ENCODE peak calls at places on chromosome 14, in five cellular contexts. D is nephron progenitor cell, L is upper lobe of right lung, H is AG04450, M is neural crest cell. C is an unnamed sample.

GRCh38 chr14:65804752-65805473 is 392.4 kb downstream of the FUT8 start:
- DNase-seq in D (no peak), L (no peak), H (no peak), M (no peak), C (peak; percentile 29)

GRCh38 chr14:36504805-36505192 is 15.2 kb downstream of the NKX2-1 start:
- DNase-seq in D (no peak), L (no peak), H (no peak), M (no peak), C (peak; percentile 16)

GRCh38 chr14:34465069-34465859 is 3.2 kb upstream of the SPTSSA start:
- DNase-seq in D (no peak), L (no peak), H (no peak), M (no peak), C (no peak)

GRCh38 chr14:103894723-103895059 is 33.6 kb upstream of the TDRD9 start:
- DNase-seq in D (no peak), L (no peak), H (no peak), M (no peak), C (no peak)

GRCh38 chr14:102817318-102817717 is 40.1 kb downstream of the TRAF3 start:
- DNase-seq in D (no peak), L (no peak), H (no peak), M (no peak), C (no peak)

GRCh38 chr14:54749727-54750126 is 152.9 kb downstream of the GCH1 start:
- DNase-seq in D (no peak), L (no peak), H (no peak), M (no peak), C (no peak)

GRCh38 chr14:69643430-69644200 is 32.2 kb downstream of the SUSD6 start:
- DNase-seq in D (no peak), L (peak; percentile 80), H (no peak), M (no peak), C (no peak)

GRCh38 chr14:89417469-89418225 is 614 bp upstream of the FOXN3 start:
- DNase-seq in D (no peak), L (peak; percentile 86), H (no peak), M (peak; percentile 38), C (peak; percentile 64)

GRCh38 chr14:56412453-56413434 is 166.9 kb upstream of the TMEM260 start:
- DNase-seq in D (no peak), L (no peak), H (no peak), M (no peak), C (no peak)

GRCh38 chr14:64640839-64641238 is 63.4 kb upstream of the PLEKHG3 start:
- DNase-seq in D (no peak), L (no peak), H (no peak), M (no peak), C (no peak)

GRCh38 chr14:61695695-61696527 is 598 bp downstream of the HIF1A start:
- DNase-seq in D (peak; percentile 76), L (peak; percentile 83), H (no peak), M (peak; percentile 65), C (peak; percentile 38)

GRCh38 chr14:73662439-73663056 is 17.8 kb downstream of the DNAL1 start:
- DNase-seq in D (no peak), L (no peak), H (peak; percentile 61), M (no peak), C (no peak)

GRCh38 chr14:104600805-104601204 is 3.8 kb downstream of the TMEM179 start:
- DNase-seq in D (no peak), L (no peak), H (no peak), M (no peak), C (peak; percentile 16)

GRCh38 chr14:25032092-25032784 is 17.7 kb downstream of the STXBP6 start:
- DNase-seq in D (no peak), L (no peak), H (no peak), M (no peak), C (no peak)

GRCh38 chr14:99784508-99784907 is 8.7 kb upstream of the EML1 start:
- DNase-seq in D (no peak), L (no peak), H (no peak), M (no peak), C (no peak)

GRCh38 chr14:36426836-36427235 is 93.2 kb downstream of the NKX2-1 start:
- DNase-seq in D (no peak), L (no peak), H (no peak), M (no peak), C (no peak)

GRCh38 chr14:75070383-75070782 is 942 bp downstream of the ZC2HC1C start:
- DNase-seq in D (no peak), L (no peak), H (no peak), M (no peak), C (no peak)

GRCh38 chr14:73239463-73240241 is 2.3 kb downstream of the PAPLN start:
- DNase-seq in D (peak; percentile 62), L (no peak), H (no peak), M (no peak), C (peak; percentile 25)

GRCh38 chr14:81276699-81277069 is 55.9 kb upstream of the GTF2A1 start:
- DNase-seq in D (no peak), L (no peak), H (no peak), M (no peak), C (no peak)

GRCh38 chr14:51957950-51958349 is 31.4 kb upstream of the RTRAF start:
- DNase-seq in D (no peak), L (no peak), H (no peak), M (no peak), C (no peak)

GRCh38 chr14:51953996-51954395 is 35.4 kb upstream of the RTRAF start:
- DNase-seq in D (no peak), L (no peak), H (no peak), M (no peak), C (no peak)

GRCh38 chr14:51950007-51950406 is 39.3 kb upstream of the RTRAF start:
- DNase-seq in D (no peak), L (no peak), H (no peak), M (no peak), C (no peak)

GRCh38 chr14:51959928-51960327 is 29.4 kb upstream of the RTRAF start:
- DNase-seq in D (no peak), L (no peak), H (no peak), M (no peak), C (no peak)

DNA sequence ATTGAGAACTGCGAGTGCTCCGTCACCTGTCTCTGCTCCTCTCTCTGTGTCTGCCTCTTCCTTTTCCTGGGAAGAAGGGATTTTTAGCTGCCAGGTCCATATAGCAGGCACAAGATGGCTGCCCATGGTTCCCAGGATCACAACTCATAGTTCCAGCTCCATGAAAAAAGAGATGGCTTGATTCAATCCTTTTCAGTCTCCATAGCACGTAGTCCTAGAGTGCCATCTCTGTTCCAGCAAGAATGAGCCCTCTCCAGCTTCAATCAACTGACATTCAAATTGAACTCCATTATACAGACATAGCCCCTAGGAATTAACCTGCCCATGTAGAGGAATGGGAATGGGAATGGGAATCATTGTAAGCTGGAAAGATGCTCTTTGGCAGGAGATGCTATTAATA is 34.7 kb upstream of the RTRAF start:
- DNase-seq in D (no peak), L (no peak), H (no peak), M (no peak), C (no peak)
- TF ChIP-seq CTCF in D (no peak), L (no peak), H (no peak), M (no peak), C (peak; percentile 26)

DNA sequence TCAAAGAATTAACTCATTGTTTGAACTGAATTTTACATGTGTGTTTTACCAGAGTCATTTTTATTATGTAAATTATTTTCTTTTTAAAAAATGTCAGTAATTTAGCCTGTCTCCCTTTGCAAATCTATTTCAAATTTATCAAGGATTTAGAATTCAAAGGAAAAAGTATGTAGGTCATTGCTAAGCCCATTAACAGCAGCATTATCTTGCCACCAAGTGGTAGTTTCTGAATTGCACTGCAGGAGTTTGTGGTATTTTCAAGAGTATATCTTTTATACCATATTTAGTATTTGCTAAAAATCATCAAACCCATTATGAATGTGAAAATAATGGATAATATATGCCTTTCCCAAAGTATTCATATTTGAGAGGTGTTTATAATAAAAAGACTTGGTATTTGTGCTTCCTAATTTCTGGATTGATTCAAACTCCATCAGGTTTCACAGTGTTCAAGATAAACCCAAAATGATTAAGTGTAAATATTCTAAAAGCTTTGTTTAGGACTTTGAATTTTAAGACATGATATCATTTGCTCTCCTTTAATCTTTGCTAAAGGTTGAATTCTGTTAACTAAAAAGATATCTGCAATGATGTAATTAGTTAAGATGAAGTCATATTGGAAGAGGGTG is 711.4 kb downstream of the FSCB start:
- DNase-seq in D (no peak), L (no peak), H (no peak), M (no peak), C (no peak)
- TF ChIP-seq CTCF in D (peak; percentile 54), L (no peak), H (peak; percentile 51), M (peak; percentile 78), C (peak; percentile 32)

DNA sequence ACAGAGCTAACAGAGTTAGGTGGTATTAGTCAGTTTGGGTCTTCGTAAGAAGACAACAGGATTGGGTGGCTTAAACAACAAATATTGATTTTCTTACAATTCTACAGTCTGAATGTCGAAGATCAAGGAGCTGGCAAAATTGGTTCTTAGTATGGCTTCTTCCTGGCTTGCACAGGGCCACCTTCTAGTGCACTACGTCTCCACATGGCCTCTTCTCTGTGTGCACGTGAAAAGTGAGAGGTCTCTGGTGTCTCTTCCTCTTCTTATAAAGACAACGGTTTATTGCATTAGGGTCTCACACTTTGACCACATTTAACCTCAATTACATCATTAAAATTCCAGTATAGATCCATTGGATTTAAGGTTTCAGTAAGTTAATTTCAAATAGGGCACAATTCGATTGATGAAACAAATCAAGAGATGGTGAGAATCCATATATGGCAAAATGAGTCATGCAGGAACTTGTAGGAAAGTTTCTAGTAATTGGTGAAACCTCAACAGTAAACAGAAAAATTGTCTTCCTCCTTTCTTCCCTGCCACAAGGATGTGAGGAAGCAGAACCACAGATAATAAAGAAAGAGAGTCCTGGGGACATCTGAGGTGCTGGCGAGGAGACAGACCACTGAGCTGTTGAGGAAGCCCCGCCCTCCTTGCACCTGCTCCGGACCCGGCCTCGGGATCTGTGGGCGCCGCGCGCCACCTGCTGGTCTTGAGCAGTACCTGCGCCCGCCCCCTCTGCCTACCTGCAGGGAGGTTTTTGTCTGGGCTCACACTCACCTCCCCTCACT is 846.7 kb downstream of the TMEM121 start:
- DNase-seq in D (no peak), L (peak; percentile 84), H (no peak), M (no peak), C (peak; percentile 72)
- TF ChIP-seq CTCF in D (no peak), L (peak; percentile 72), H (no peak), M (peak; percentile 23), C (peak; percentile 97)

GRCh38 chr14:22112004-22112403 is 438.4 kb upstream of the OR4E1 start:
- DNase-seq in D (peak; percentile 65), L (no peak), H (no peak), M (peak; percentile 51), C (peak; percentile 43)
- TF ChIP-seq CTCF in D (peak; percentile 54), L (peak; percentile 45), H (peak; percentile 58), M (peak; percentile 66), C (peak; percentile 65)

DNA sequence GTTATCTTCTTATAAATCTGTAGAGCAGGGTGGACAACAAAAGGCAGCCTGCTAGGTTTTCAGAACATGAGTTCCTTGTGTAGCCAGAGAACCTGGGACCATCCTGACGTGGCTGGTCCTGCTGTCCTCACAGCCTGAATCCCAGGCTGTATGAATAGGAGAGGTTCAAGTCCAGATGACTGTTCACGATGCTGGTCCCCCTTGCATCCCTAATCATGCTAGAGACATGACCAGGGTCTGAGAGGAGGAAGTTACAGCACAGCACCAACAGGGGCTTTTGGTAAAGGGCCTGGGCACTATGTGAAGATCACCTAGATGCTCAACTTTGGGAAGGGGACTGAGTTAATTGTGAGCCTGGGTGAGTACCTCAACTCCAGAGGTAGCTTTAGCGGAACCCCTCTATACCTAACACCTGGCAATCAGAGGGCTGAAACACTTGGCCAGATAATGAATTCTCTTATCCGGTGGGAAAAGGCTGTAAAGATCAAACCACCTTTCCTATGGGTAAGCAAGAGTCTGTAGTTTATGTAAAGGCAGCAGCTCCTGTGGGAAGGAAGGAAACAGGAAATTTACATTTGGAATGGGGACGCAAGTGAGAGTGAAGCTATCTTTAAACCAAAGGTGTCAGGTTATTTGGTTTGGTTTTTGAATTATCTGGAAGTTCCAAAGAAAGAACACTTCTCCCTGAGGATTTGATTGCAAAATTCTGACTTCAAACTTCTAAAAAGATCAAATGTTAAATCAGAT is 112.8 kb downstream of the DAD1 start:
- DNase-seq in D (no peak), L (no peak), H (no peak), M (no peak), C (no peak)
- TF ChIP-seq CTCF in D (no peak), L (no peak), H (no peak), M (no peak), C (no peak)

C was measured in GM13977.